ENCODE peak calls at places on chromosomes 12 and 14, in ten cellular contexts. E is activated T-helper 1 cell treated with anti-CD3 and anti-CD28 coated beads, Interleukin-12 subunit alpha, Interleukin-12 subunit beta, Interleukin-2, Interleukin-4 antibody, amounts not matched to agents 30 ng/mL and 10 ng/mL and 1 ng/mL, durations not matched to agents 14 hours and 24 hours and 36 hours; Q is hepatic stellate cell; U is heart left ventricle; T is iris pigment epithelial cell; B is NCI-H1105 treated with DMSO at 0.1 percent for 48 hours; V is mesenchymal stem cell; N is hippocampal formation; O is NCI-H345; S is hypothalamus. I is an unnamed sample.

GRCh38 chr12:113072136-113072535 is 15.6 kb downstream of the DTX1 start:
- DNase-seq in S (no peak), O (peak; percentile 32), Q (peak; percentile 35), N (no peak), T (no peak), E (no peak), U (no peak), V (no peak), B (no peak), I (no peak)

GRCh38 chr12:104381721-104382480 is 74.8 kb upstream of the CHST11 start:
- DNase-seq in E (peak; percentile 69), V (peak; percentile 80), O (peak; percentile 86), B (peak; percentile 78), T (peak; percentile 77), S (peak; percentile 18), U (peak; percentile 77), Q (peak; percentile 81), N (peak; percentile 50), I (peak; percentile 80)

GRCh38 chr12:122421263-122421814 is 1.1 kb downstream of the CLIP1 start:
- DNase-seq in V (peak; percentile 70), Q (peak; percentile 33), S (no peak), U (peak; percentile 43), N (no peak), B (peak; percentile 38), E (no peak), T (peak; percentile 68), O (peak; percentile 35), I (peak; percentile 57)

GRCh38 chr12:21989819-21990412 is 48.7 kb upstream of the ABCC9 start:
- DNase-seq in O (peak; percentile 1), V (peak; percentile 12), E (no peak), N (no peak), Q (peak; percentile 12), U (no peak), S (no peak), T (peak; percentile 45), B (peak; percentile 33), I (peak; percentile 50)

GRCh38 chr12:46522141-46522540 is 149.6 kb upstream of the SLC38A2 start:
- DNase-seq in Q (no peak), U (no peak), E (no peak), S (no peak), V (no peak), N (no peak), B (peak; percentile 14), O (no peak), T (no peak), I (no peak)

GRCh38 chr12:89966495-89967240 is 258.0 kb upstream of the ATP2B1 start:
- DNase-seq in V (no peak), Q (no peak), T (no peak), S (no peak), O (no peak), B (no peak), E (no peak), N (no peak), U (no peak), I (no peak)

GRCh38 chr12:72330291-72330690 is 58.1 kb downstream of the TRHDE start:
- DNase-seq in U (no peak), N (no peak), Q (no peak), E (no peak), S (no peak), B (no peak), V (peak; percentile 68), T (peak; percentile 56), O (no peak), I (peak; percentile 45)

GRCh38 chr12:39095636-39096330 is 190.4 kb upstream of the CPNE8 start:
- DNase-seq in V (no peak), U (no peak), T (no peak), E (no peak), N (no peak), S (no peak), Q (no peak), O (no peak), B (no peak), I (no peak)

GRCh38 chr14:59510001-59510400 is 25.7 kb downstream of the JKAMP start:
- DNase-seq in T (peak; percentile 22), E (no peak), O (no peak), Q (no peak), S (no peak), V (no peak), B (no peak), N (no peak), U (no peak), I (no peak)

GRCh38 chr14:68460541-68460940 is 332.3 kb downstream of the ZFP36L1 start:
- DNase-seq in B (no peak), T (no peak), U (no peak), Q (no peak), S (no peak), V (no peak), O (no peak), E (no peak), N (no peak), I (no peak)

GRCh38 chr12:121060149-121061001 is 21.3 kb upstream of the OASL start:
- DNase-seq in E (peak; percentile 65), U (peak; percentile 50), V (peak; percentile 82), S (no peak), B (peak; percentile 11), O (peak; percentile 47), T (peak; percentile 66), N (peak; percentile 15), Q (peak; percentile 40), I (peak; percentile 41)

GRCh38 chr14:24084439-24084838 is 9.7 kb upstream of the PCK2 start:
- DNase-seq in T (no peak), Q (no peak), O (no peak), S (no peak), B (no peak), E (no peak), U (no peak), V (no peak), N (no peak), I (no peak)

GRCh38 chr12:57190037-57190436 is 26.6 kb upstream of the NXPH4 start:
- DNase-seq in Q (no peak), S (no peak), U (no peak), E (no peak), N (peak; percentile 11), B (no peak), V (no peak), T (peak; percentile 33), O (no peak), I (peak; percentile 19)

GRCh38 chr12:48659863-48660262 is 22.2 kb downstream of the KANSL2 start:
- DNase-seq in N (no peak), E (no peak), O (no peak), B (no peak), U (no peak), T (no peak), V (no peak), Q (no peak), S (no peak), I (no peak)

GRCh38 chr12:66059670-66060069 is 70.9 kb downstream of the LLPH start:
- DNase-seq in U (no peak), S (no peak), N (no peak), B (no peak), O (no peak), E (no peak), T (no peak), Q (no peak), V (no peak), I (no peak)

I was measured in astrocyte of the spinal cord.